ENCODE peak calls at places on chromosomes 3 and 15, in seven cellular contexts. D is stimulated activated CD4-positive, alpha-beta T cell treated with anti-CD3 and anti-CD28 coated beads, Interleukin-12 subunit alpha, Interleukin-12 subunit beta, amount 100 ng/mL, for 24 hours; R is NCI-H2081; L is fibroblast of mammary gland; H is NCI-H1092 treated with DMSO at 0.1 percent for 48 hours; O is fibroblast of pulmonary artery; C is activated CD4-positive, alpha-beta T cell treated with anti-CD3 and anti-CD28 coated beads for 36 hours. E is an unnamed sample.

GRCh38 chr3:13244695-13245449 is 171.6 kb upstream of the IQSEC1 start:
- DNase-seq in C (no peak), R (no peak), L (peak; percentile 11), H (no peak), D (no peak), O (no peak), E (no peak)

GRCh38 chr15:97652041-97652440 is 308.5 kb upstream of the ARRDC4 start:
- DNase-seq in C (no peak), R (peak; percentile 91), O (no peak), L (no peak), D (no peak), H (no peak), E (no peak)

GRCh38 chr3:43582876-43583275 is 38.9 kb downstream of the ANO10 start:
- DNase-seq in C (no peak), H (no peak), L (no peak), D (no peak), O (no peak), R (no peak), E (no peak)

GRCh38 chr3:80050826-80051601 is 283.2 kb upstream of the ROBO1 start:
- DNase-seq in R (no peak), H (no peak), D (no peak), L (no peak), O (no peak), C (no peak), E (no peak)

GRCh38 chr3:19348929-19349564 is 200.7 kb downstream of the KCNH8 start:
- DNase-seq in C (peak; percentile 22), O (peak; percentile 39), L (peak; percentile 27), D (no peak), R (peak; percentile 6), H (no peak), E (no peak)

GRCh38 chr3:151550025-151550618 is 89.3 kb upstream of the IGSF10 start:
- DNase-seq in C (no peak), R (no peak), O (no peak), D (no peak), H (no peak), L (no peak), E (no peak)

GRCh38 chr3:120425877-120426276 is 24.9 kb downstream of the FSTL1 start:
- DNase-seq in D (no peak), R (no peak), C (no peak), H (no peak), O (peak; percentile 95), L (peak; percentile 95), E (no peak)

GRCh38 chr3:153513236-153513635 is 351.2 kb downstream of the RAP2B start:
- DNase-seq in O (peak; percentile 23), R (no peak), C (peak; percentile 7), L (peak; percentile 23), H (no peak), D (no peak), E (no peak)

GRCh38 chr15:78716651-78717050 is 75.6 kb upstream of the CHRNB4 start:
- DNase-seq in R (no peak), L (peak; percentile 71), O (no peak), D (no peak), H (no peak), C (no peak), E (no peak)

GRCh38 chr15:90261811-90262210 is 3.7 kb upstream of the NGRN start:
- DNase-seq in R (no peak), C (no peak), O (peak; percentile 70), L (peak; percentile 80), H (no peak), D (no peak), E (no peak)

GRCh38 chr3:48194446-48195071 is 6.3 kb upstream of the CDC25A start:
- DNase-seq in L (peak; percentile 64), D (no peak), C (peak; percentile 56), O (peak; percentile 73), R (peak; percentile 62), H (peak; percentile 53), E (no peak)

E was measured in naive thymus-derived CD8-positive, alpha-beta T cell.